ENCODE peak calls at places on chromosome 2, in nine cellular contexts. T, G, B, Q, C, R, S, J and I are unnamed samples.

GRCh38 chr2:153476491-153477095 is 2.0 kb downstream of the RPRM start:
- DNase-seq in C (no peak), Q (no peak), S (no peak), G (no peak), J (no peak), R (no peak), B (no peak), T (no peak), I (no peak)

GRCh38 chr2:47070920-47071824 is 83.9 kb downstream of the STPG4 start:
- DNase-seq in Q (peak; percentile 69), C (no peak), R (peak; percentile 92), B (no peak), G (peak; percentile 27), T (peak; percentile 83), J (peak; percentile 91), S (peak; percentile 58), I (peak; percentile 95)

GRCh38 chr2:1972428-1972827 is 228.1 kb upstream of the PXDN start:
- DNase-seq in B (no peak), C (no peak), T (no peak), S (peak; percentile 78), Q (no peak), J (no peak), R (peak; percentile 68), G (peak; percentile 20), I (peak; percentile 78)

GRCh38 chr2:131010566-131010965 is 82.7 kb downstream of the FAM168B start:
- DNase-seq in R (no peak), Q (no peak), G (no peak), B (no peak), T (no peak), J (no peak), S (no peak), C (no peak), I (no peak)

GRCh38 chr2:38263293-38263692 is 113.8 kb downstream of the ATL2 start:
- DNase-seq in R (no peak), G (no peak), J (no peak), B (no peak), C (no peak), Q (no peak), S (no peak), T (no peak), I (no peak)

GRCh38 chr2:14132386-14132785 is 500.1 kb upstream of the LRATD1 start:
- DNase-seq in S (no peak), T (no peak), B (no peak), R (no peak), C (no peak), Q (no peak), G (no peak), J (no peak), I (no peak)

GRCh38 chr2:37776487-37776886 is 105.0 kb upstream of the CDC42EP3 start:
- DNase-seq in Q (no peak), R (no peak), C (peak; percentile 12), J (peak; percentile 93), S (no peak), B (no peak), T (no peak), G (no peak), I (no peak)

GRCh38 chr2:39023649-39024048 is 97.2 kb downstream of the SOS1 start:
- DNase-seq in R (no peak), G (no peak), B (no peak), C (no peak), Q (no peak), S (no peak), J (no peak), T (no peak), I (no peak)

GRCh38 chr2:132720393-132720792 is 50.4 kb upstream of the LYPD1 start:
- DNase-seq in R (no peak), B (no peak), G (no peak), S (no peak), J (no peak), C (no peak), Q (no peak), T (no peak), I (no peak)

GRCh38 chr2:132729572-132729971 is 59.6 kb upstream of the LYPD1 start:
- DNase-seq in S (no peak), J (no peak), G (no peak), Q (no peak), B (no peak), R (no peak), T (no peak), C (no peak), I (no peak)

GRCh38 chr2:132725716-132726115 is 55.7 kb upstream of the LYPD1 start:
- DNase-seq in J (no peak), R (no peak), C (no peak), S (no peak), B (no peak), G (no peak), T (no peak), Q (no peak), I (no peak)

GRCh38 chr2:132721938-132722337 is 51.9 kb upstream of the LYPD1 start:
- DNase-seq in C (no peak), G (no peak), T (no peak), J (peak; percentile 29), R (no peak), S (no peak), B (no peak), Q (no peak), I (no peak)

DNA sequence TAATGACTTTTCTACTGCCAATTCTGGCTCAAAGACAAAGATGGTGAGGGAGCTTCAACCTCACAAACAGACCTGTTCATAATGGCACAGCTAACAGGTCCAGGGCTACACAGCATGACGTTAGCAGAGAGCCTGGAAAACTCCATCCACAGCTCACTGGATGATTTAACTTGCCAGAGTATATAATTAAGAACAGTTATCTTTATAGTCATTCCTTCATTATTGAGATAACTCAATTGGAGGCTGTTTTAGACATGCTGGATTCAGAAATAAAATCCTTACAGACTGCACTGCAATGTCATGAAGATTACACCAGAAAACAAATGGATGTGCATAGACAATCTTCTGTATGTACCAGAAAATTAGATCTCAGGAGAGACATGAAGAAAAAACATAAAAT is 55.1 kb upstream of the LYPD1 start:
- DNase-seq in Q (no peak), R (no peak), G (no peak), C (no peak), J (no peak), T (no peak), B (no peak), S (no peak), I (no peak)
- TF ChIP-seq POLR2A in Q (no peak), R (no peak), G (no peak), C (no peak), J (no peak), T (no peak), B (no peak), S (no peak), I (no peak)

GRCh38 chr2:26438526-26438925 is 36.8 kb downstream of the DRC1 start:
- DNase-seq in C (no peak), R (no peak), Q (no peak), B (no peak), T (no peak), J (peak; percentile 13), G (no peak), S (peak; percentile 52), I (no peak)
- TF ChIP-seq CTCF in C (no peak), R (no peak), Q (no peak), B (no peak), T (no peak), J (no peak), G (no peak), S (no peak), I (no peak)

GRCh38 chr2:8122506-8122898 is 559.4 kb upstream of the ID2 start:
- DNase-seq in T (no peak), J (no peak), G (no peak), S (peak; percentile 24), C (no peak), B (no peak), Q (no peak), R (no peak), I (no peak)

GRCh38 chr2:8121826-8122505 is 559.9 kb upstream of the ID2 start:
- DNase-seq in T (no peak), B (no peak), Q (no peak), G (no peak), C (no peak), R (no peak), J (peak; percentile 22), S (peak; percentile 88), I (no peak)

GRCh38 chr2:8123464-8123863 is 558.4 kb upstream of the ID2 start:
- DNase-seq in S (no peak), G (no peak), T (no peak), C (no peak), J (no peak), R (no peak), Q (no peak), B (no peak), I (no peak)

GRCh38 chr2:8126783-8127182 is 555.1 kb upstream of the ID2 start:
- DNase-seq in Q (no peak), C (no peak), B (no peak), R (no peak), J (no peak), S (no peak), T (no peak), G (no peak), I (no peak)

DNA sequence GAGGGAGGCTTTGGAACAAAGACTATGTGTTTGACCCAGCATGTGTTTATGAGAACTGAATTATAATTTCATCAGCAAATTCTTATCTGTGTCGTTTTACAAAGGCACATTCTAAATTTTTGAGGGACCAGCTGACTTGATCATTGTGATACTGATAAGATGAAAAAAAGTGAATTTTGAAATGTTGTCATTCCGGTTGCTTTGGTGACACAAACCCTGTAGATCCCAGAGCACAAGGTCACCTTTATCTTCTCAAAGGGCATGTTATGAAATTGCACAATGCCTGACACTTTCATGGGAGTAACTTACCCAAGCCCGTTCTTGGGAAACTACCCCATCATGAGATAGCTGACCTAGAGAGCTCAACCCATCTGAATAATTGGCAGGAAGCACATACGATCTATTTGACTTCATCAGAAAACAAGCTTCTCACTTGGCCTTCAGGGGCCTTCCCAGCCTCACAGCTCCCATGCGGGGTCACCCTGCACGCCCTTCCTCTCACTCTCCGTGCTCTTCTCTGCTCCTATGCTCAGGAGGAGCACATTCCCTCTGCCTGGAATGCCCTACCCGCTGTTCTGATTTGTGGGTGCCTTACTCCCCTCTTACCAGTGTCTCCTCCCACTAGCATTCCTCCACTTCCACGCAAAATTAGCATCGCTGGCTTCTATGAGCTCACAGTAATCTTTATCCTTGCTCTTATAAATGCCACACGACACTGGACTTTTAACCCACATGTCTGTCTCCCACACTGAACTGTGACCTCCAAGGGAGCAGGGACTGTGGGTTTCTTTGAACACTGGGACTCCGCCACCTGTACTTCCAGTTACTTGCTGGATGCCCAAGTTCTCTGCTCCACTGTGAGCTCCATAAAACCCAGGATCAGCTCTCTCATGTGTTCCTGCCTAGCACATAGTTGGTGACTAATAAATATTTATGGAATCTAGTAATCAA is 555.8 kb upstream of the ID2 start:
- DNase-seq in S (no peak), B (no peak), C (no peak), Q (no peak), J (peak; percentile 21), G (no peak), T (peak; percentile 76), R (peak; percentile 38), I (no peak)
- TF ChIP-seq POLR2A in S (no peak), B (no peak), C (no peak), Q (no peak), J (no peak), G (no peak), T (peak; percentile 70), R (no peak), I (no peak)

GRCh38 chr2:203748331-203749126 is 42.1 kb downstream of the CD28 start:
- DNase-seq in S (no peak), T (no peak), C (no peak), J (no peak), R (no peak), Q (no peak), B (no peak), G (no peak), I (no peak)

GRCh38 chr2:203741566-203741965 is 35.1 kb downstream of the CD28 start:
- DNase-seq in T (no peak), R (no peak), J (no peak), G (no peak), S (no peak), C (no peak), B (no peak), Q (no peak), I (no peak)

GRCh38 chr2:203743441-203743932 is 37.0 kb downstream of the CD28 start:
- DNase-seq in G (no peak), S (no peak), R (no peak), C (no peak), T (no peak), J (peak; percentile 43), B (no peak), Q (no peak), I (no peak)

GRCh38 chr2:203744091-203744490 is 37.7 kb downstream of the CD28 start:
- DNase-seq in J (no peak), T (no peak), Q (no peak), S (no peak), C (no peak), G (no peak), R (no peak), B (no peak), I (no peak)

DNA sequence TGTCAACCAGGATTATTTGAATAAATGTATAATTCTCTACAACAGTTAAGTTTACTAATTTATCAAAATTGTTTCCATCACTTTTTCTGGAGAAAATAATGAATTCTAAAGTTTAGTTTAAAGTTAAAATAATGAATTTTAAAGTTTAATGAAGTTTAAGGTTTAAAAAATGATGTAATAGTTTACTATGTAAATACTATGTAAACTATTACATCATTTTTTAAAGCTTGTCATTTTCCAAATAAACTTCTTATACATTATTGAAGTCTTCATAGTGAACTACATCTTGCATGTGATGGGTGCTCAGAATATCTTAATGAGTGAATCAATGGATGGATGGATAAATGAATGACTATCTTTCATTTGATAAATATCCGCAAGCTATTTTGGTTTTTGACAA is 38.8 kb downstream of the CD28 start:
- DNase-seq in S (no peak), G (no peak), J (no peak), R (no peak), B (no peak), C (no peak), T (no peak), Q (no peak), I (no peak)
- TF ChIP-seq CTCF in S (no peak), G (no peak), J (no peak), R (no peak), B (no peak), C (no peak), T (no peak), Q (no peak), I (no peak)